ENCODE peak calls at places on chromosomes 13 and 19, in five cellular contexts. T is NCI-H446 treated with DMSO at 0.1 percent for 48 hours; O is AG08396; G is activated naive CD8-positive, alpha-beta T cell treated with anti-CD3 and anti-CD28 coated beads for 36 hours; E is stimulated activated CD4-positive, alpha-beta T cell treated with anti-CD3 and anti-CD28 coated beads, Interleukin-4, amount 100 ng/mL, for 4 hours. W is an unnamed sample.

GRCh38 chr13:46489586-46490023 is 63.4 kb upstream of the LRCH1 start:
- DNase-seq in T (peak), O (peak), G (no peak), E (no peak), W (no peak)

GRCh38 chr19:4391701-4392543 is 8.4 kb downstream of the SH3GL1 start:
- DNase-seq in T (no peak), O (no peak), G (no peak), E (no peak), W (no peak)

GRCh38 chr19:14502334-14503092 is 6.6 kb upstream of the GIPC1 start:
- DNase-seq in T (no peak), O (no peak), G (no peak), E (no peak), W (no peak)

GRCh38 chr19:966481-967088 is 17.6 kb upstream of the WDR18 start:
- DNase-seq in T (no peak), O (no peak), G (no peak), E (no peak), W (no peak)

GRCh38 chr13:22740264-22740663 is 440.5 kb upstream of the SGCG start:
- DNase-seq in T (no peak), O (no peak), G (no peak), E (no peak), W (peak)

GRCh38 chr19:39247701-39248664 is 673 bp downstream of the IFNL4 start:
- DNase-seq in T (no peak), O (no peak), G (peak), E (no peak), W (no peak)

GRCh38 chr13:50080158-50080855 is 65.1 kb downstream of the KCNRG start:
- DNase-seq in T (no peak), O (peak), G (peak), E (no peak), W (no peak)

GRCh38 chr19:45103200-45103624 is 10.2 kb downstream of the PPP1R37 start:
- DNase-seq in T (no peak), O (no peak), G (peak), E (no peak), W (no peak)

W was measured in NT2/D1.